ENCODE peak calls at places on chromosomes 11 and 22, in seven cellular contexts. A, Q, N, Z, X, H and V are unnamed samples.

GRCh38 chr11:125202362-125202880 is 37.9 kb downstream of the PKNOX2 start:
- DNase-seq in A (no peak), Q (no peak), N (no peak), Z (no peak), X (no peak), H (peak; percentile 43), V (no peak)

GRCh38 chr11:16605440-16605970 is 132.9 kb upstream of the C11orf58 start:
- DNase-seq in A (peak; percentile 41), Q (no peak), N (no peak), Z (no peak), X (no peak), H (peak; percentile 40), V (no peak)

GRCh38 chr11:100515087-100515486 is 172.0 kb upstream of the ARHGAP42 start:
- DNase-seq in A (no peak), Q (no peak), N (no peak), Z (no peak), X (no peak), H (peak; percentile 6), V (peak; percentile 43)

GRCh38 chr11:44143987-44144909 is 48.8 kb downstream of the EXT2 start:
- DNase-seq in A (no peak), Q (no peak), N (no peak), Z (no peak), X (no peak), H (no peak), V (no peak)

GRCh38 chr22:19615867-19616581 is 91.8 kb upstream of the CLDN5 start:
- DNase-seq in A (no peak), Q (no peak), N (no peak), Z (no peak), X (no peak), H (no peak), V (no peak)

GRCh38 chr11:13923716-13924650 is 38.5 kb upstream of the SPON1 start:
- DNase-seq in A (no peak), Q (peak; percentile 62), N (peak; percentile 43), Z (no peak), X (no peak), H (no peak), V (no peak)

GRCh38 chr11:7872913-7873312 is 58.2 kb downstream of the OR10A6 start:
- DNase-seq in A (no peak), Q (no peak), N (no peak), Z (no peak), X (no peak), H (no peak), V (no peak)

GRCh38 chr22:41256254-41256897 is 15.6 kb upstream of the CHADL start:
- DNase-seq in A (no peak), Q (no peak), N (no peak), Z (no peak), X (no peak), H (peak; percentile 31), V (no peak)

GRCh38 chr22:49866646-49867045 is 13.0 kb downstream of the ZBED4 start:
- DNase-seq in A (no peak), Q (no peak), N (no peak), Z (no peak), X (no peak), H (no peak), V (no peak)

GRCh38 chr11:100774132-100774531 is 87.0 kb downstream of the ARHGAP42 start:
- DNase-seq in A (no peak), Q (no peak), N (no peak), Z (no peak), X (no peak), H (no peak), V (no peak)

GRCh38 chr22:29253561-29254282 is 14.1 kb downstream of the RHBDD3 start:
- DNase-seq in A (no peak), Q (no peak), N (no peak), Z (peak; percentile 47), X (peak; percentile 22), H (no peak), V (no peak)

GRCh38 chr11:45028921-45029680 is 78.4 kb upstream of the TP53I11 start:
- DNase-seq in A (no peak), Q (peak; percentile 34), N (no peak), Z (peak; percentile 57), X (no peak), H (no peak), V (no peak)

GRCh38 chr11:108914211-108914610 is 249.3 kb downstream of the DDX10 start:
- DNase-seq in A (no peak), Q (no peak), N (no peak), Z (no peak), X (no peak), H (no peak), V (no peak)

GRCh38 chr22:27420186-27420816 is 381.3 kb downstream of the MN1 start:
- DNase-seq in A (no peak), Q (no peak), N (no peak), Z (peak; percentile 68), X (no peak), H (peak; percentile 59), V (no peak)

GRCh38 chr22:18157714-18158028 is 7.7 kb downstream of the USP18 start:
- DNase-seq in A (no peak), Q (no peak), N (no peak), Z (no peak), X (no peak), H (no peak), V (no peak)

GRCh38 chr11:11701070-11701469 is 79.3 kb upstream of the GALNT18 start:
- DNase-seq in A (no peak), Q (no peak), N (no peak), Z (no peak), X (no peak), H (no peak), V (no peak)

GRCh38 chr11:26649884-26650283 is 72.0 kb downstream of the SLC5A12 start:
- DNase-seq in A (peak; percentile 72), Q (no peak), N (no peak), Z (no peak), X (no peak), H (peak; percentile 82), V (peak; percentile 63)

DNA sequence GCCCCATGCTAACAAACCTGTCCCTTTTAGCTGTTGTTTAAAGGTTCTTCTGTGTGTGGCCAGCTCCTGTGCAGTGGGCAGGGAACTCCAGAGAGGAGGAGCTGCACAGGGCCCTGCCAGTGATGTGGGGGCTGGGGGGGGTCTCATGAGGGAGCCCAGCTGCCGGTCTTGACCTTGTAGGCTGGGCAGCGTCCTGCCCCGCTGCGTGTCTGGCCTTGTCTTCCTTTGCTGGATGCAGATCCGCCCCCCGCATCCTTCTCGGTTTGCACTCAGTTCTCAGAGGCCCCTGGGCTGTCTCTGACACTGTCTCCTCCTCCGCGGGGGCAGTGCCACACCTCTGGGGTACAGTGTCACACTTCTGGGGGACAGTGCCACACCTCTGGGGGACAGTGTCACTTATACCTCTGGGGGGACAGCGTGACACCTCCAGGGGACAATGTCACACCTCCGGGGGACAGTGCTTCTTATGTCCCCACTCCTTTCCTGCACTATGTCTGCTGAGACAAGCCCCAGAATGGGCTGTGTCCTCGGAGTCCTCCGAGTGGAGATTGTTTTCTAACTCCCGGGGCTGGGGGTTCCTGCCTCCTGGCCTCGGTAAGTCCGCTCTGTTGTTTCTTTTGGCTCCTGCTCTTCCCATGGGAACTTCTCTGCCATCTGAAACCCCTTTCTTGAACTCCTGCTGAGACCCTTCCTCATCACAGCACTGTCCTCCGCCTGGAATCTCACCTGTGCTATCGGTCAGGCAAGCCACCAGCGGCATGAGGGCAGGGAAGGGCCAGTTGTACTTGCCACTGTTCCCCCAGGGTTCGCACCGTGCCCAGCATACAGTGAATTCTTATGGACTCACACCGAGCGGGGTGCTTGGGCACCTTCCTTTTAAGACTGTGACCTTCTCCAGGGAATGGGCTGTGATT is 788.3 kb downstream of the TBC1D22A start:
- DNase-seq in A (no peak), Q (peak; percentile 32), N (no peak), Z (peak; percentile 47), X (no peak), H (no peak), V (no peak)
- H3K9me3 ChIP-seq in A (peaks cover 56% of the 10 kb centered on the region), Q (no peaks in the 10 kb centered on the region), N (no peaks in the 10 kb centered on the region), Z (no peaks in the 10 kb centered on the region), X (no peaks in the 10 kb centered on the region), H (no peaks in the 10 kb centered on the region), V (peaks cover 35% of the 10 kb centered on the region)

DNA sequence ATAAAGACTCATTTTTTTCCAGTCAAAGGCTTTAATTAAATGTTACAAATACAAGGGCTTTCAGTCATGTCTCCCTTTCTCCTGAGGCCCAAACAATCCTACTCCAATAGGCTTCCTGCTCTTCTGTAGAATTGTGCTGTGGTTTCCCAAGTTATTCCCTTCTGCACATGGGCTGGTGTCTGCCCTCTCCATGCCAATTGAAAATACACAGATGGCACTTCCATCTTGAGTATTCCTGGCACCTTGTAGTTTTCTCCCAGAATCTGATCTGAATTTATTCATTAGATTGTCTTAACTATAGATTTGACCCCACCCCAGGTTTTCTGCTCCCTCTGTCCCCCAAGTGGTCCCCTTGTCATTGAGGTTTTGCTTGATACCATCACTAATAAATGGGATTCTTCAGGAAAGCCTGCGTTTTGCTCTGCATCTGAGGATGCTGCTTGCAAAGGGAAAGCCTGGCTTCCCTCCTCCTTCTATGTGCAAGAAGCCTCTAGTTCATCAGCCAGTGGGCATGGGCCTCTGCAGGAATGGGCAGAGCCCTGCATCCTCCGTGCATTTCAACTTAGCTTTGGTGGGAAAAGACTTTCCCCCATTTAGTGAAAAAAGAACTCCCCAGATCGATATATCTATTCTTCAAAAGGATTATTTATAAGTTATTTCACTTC is 926.7 kb downstream of the NTM start:
- DNase-seq in A (no peak), Q (no peak), N (no peak), Z (no peak), X (no peak), H (no peak), V (no peak)
- H3K4me3 ChIP-seq in A (no peak overlapping the region), Q (no peak overlapping the region), N (no peak overlapping the region), Z (no peak overlapping the region), X (no peak overlapping the region), H (no peak overlapping the region), V (no peak overlapping the region)

DNA sequence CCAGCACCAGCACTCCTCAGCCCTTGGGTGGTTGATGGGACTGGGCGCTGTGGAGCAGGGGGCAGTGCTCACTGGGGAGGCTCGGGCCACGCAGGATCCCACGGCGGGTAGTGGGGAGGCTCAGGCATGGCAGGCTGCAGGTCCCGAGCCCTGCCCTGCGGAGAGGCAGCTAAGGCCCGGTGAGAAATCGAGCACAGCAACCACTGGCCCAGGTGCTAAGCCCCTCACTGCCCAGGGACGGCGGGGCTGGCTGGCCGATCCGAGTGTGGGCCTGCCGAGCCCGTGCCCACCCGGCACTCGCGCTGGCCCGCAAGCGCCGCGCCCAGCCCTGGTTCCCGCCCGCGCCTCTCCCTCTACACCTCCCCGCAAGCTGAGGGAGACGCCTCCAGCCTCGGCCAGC is 56.0 kb upstream of the ZNF195 start:
- DNase-seq in A (no peak), Q (no peak), N (no peak), Z (no peak), X (no peak), H (no peak), V (no peak)
- H3K9me3 ChIP-seq in A (no peaks in the 10 kb centered on the region), Q (no peaks in the 10 kb centered on the region), N (no peaks in the 10 kb centered on the region), Z (no peaks in the 10 kb centered on the region), X (no peaks in the 10 kb centered on the region), H (no peaks in the 10 kb centered on the region), V (no peaks in the 10 kb centered on the region)

DNA sequence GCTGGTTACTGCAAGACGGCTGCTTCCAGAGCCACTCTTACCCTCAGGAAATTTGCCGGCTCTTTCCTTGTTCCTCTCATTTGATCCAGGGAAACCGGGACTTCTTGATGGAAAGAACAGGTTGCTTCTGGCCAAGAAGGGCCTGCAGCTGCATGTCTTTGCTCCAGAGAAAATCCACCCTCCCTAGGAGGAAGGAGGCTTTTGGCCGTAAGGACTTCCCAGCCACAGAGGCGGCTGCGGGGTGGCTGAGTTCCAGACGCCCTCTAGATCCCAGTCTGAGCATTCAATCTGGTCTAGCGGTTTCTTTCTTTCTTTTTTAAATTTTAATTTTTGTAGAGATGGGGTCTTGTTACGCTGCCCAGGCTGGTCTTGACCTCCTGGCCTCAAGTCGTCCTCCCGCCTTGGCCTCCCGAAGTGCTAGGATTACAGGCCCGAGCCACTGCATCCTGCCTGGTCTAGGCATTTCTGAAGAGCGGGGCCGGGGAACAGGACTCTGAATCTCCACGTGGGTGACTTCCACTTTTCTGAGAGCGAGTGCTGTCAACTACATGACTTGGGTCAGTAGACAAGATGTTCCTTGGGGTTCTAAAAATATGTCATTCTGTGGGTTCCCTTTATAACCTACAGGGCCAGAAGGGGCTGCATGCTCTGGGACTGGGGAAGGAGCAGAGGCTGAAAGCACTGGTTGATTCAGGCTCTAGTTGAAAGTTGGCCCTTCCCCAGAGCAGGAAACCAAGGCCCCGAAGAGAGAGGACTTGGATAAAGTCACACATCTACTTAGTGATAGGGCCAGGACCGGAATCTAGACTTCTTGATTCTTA is 9.7 kb downstream of the ADAMTS15 start:
- DNase-seq in A (no peak), Q (no peak), N (no peak), Z (no peak), X (no peak), H (peak; percentile 57), V (no peak)
- H3K4me3 ChIP-seq in A (no peak overlapping the region), Q (no peak overlapping the region), N (no peak overlapping the region), Z (no peak overlapping the region), X (no peak overlapping the region), H (no peak overlapping the region), V (no peak overlapping the region)